ENCODE peak calls at places on chromosomes 3 and 15, in eight cellular contexts. G is neural progenitor cell, H is mammary epithelial cell, Z is PC-3, V is DND-41, J is fibroblast of lung, N is GM23338, U is A673. F is an unnamed sample. For H3K4me1 and H3K36me3, the result is how much of the 10 kb centered on the place peaks cover.

GRCh38 chr15:80550219-80550909 is 144.7 kb upstream of the ABHD17C start:
- DNase-seq in Z (peak), G (no peak), N (no peak), H (peak), V (no peak), J (peak), U (no peak), F (peak)

GRCh38 chr15:91535856-91536500 is 317.5 kb upstream of the SLCO3A1 start:
- DNase-seq in G (no peak), V (no peak), N (no peak), H (peak), J (no peak), U (peak), Z (no peak), F (peak)

GRCh38 chr15:39748276-39748675 is 34.4 kb downstream of the FSIP1 start:
- DNase-seq in H (no peak), G (no peak), V (no peak), N (no peak), J (no peak), Z (peak), U (no peak), F (peak)

GRCh38 chr3:128431803-128432300 is 34.8 kb downstream of the DNAJB8 start:
- DNase-seq in G (no peak), U (no peak), N (peak), J (no peak), Z (no peak), V (no peak), H (no peak), F (no peak)

GRCh38 chr15:75775296-75776074 is 62.8 kb upstream of the CSPG4 start:
- DNase-seq in G (peak), N (peak), J (no peak), V (peak), U (peak), H (no peak), Z (no peak), F (no peak)

GRCh38 chr3:155391583-155391982 is 98.1 kb upstream of the STRIT1 start:
- DNase-seq in G (peak), H (peak), U (peak), Z (peak), V (no peak), N (peak), J (peak), F (peak)

GRCh38 chr3:193788189-193788946 is 195.4 kb downstream of the OPA1 start:
- DNase-seq in U (peak), G (peak), Z (peak), H (no peak), N (peak), V (no peak), J (peak), F (peak)

GRCh38 chr3:15539066-15539465 is 17.6 kb upstream of the COLQ start:
- DNase-seq in G (no peak), V (no peak), Z (no peak), N (no peak), H (no peak), U (no peak), J (no peak), F (no peak)

GRCh38 chr3:56890448-56891083 is 88.8 kb upstream of the ARHGEF3 start:
- DNase-seq in G (no peak), U (no peak), V (peak), N (no peak), J (peak), H (no peak), Z (no peak), F (peak)

GRCh38 chr3:34882764-34883163 is 756.6 kb upstream of the ARPP21 start:
- DNase-seq in V (peak), G (no peak), H (no peak), U (peak), Z (no peak), N (peak), J (no peak), F (no peak)

GRCh38 chr3:169668957-169669681 is 5.6 kb upstream of the MECOM start:
- DNase-seq in Z (peak), G (peak), V (no peak), J (peak), N (peak), U (peak), H (peak), F (peak)

GRCh38 chr3:16516695-16517481 is 3.4 kb upstream of the RFTN1 start:
- DNase-seq in U (peak), N (peak), Z (peak), G (peak), V (peak), J (peak), H (peak), F (peak)

GRCh38 chr3:195916291-195916690 is 7.9 kb upstream of the TNK2 start:
- DNase-seq in H (no peak), V (no peak), N (no peak), G (no peak), Z (no peak), U (no peak), J (no peak), F (no peak)

GRCh38 chr3:104044002-104044401 is 1322.7 kb upstream of the ALCAM start:
- DNase-seq in Z (peak), U (peak), H (no peak), N (no peak), V (no peak), G (no peak), J (peak), F (no peak)

GRCh38 chr3:195260286-195260905 is 10.6 kb downstream of the XXYLT1 start:
- DNase-seq in N (peak), U (peak), H (no peak), V (no peak), G (peak), Z (peak), J (no peak), F (peak)

GRCh38 chr3:124780356-124780755 is 50.1 kb downstream of the UMPS start:
- DNase-seq in U (no peak), Z (no peak), H (no peak), J (peak), N (peak), V (no peak), G (no peak), F (peak)

GRCh38 chr15:63010920-63011693 is 31.4 kb upstream of the TPM1 start:
- DNase-seq in H (no peak), V (no peak), N (no peak), Z (no peak), U (no peak), G (no peak), J (no peak), F (no peak)

GRCh38 chr3:197795200-197795599 is 4.1 kb downstream of the LRCH3 start:
- DNase-seq in V (no peak), J (peak), H (peak), N (no peak), U (no peak), Z (peak), G (no peak), F (peak)
- H3K4me1 ChIP-seq in V (under half), J (under half), H (under half), N (under half), U (under half), Z (under half), G (under half), F (half or more)

GRCh38 chr15:40843885-40844542 is at the start of gene SPINT1:
- DNase-seq in J (peak), V (no peak), N (peak), H (peak), Z (peak), U (no peak), G (peak), F (peak)
- TF ChIP-seq EZH2 in J (no peak), V (no peak), N (no peak), H (no peak), Z (no peak), U (no peak), G (no peak), F (no peak)

DNA sequence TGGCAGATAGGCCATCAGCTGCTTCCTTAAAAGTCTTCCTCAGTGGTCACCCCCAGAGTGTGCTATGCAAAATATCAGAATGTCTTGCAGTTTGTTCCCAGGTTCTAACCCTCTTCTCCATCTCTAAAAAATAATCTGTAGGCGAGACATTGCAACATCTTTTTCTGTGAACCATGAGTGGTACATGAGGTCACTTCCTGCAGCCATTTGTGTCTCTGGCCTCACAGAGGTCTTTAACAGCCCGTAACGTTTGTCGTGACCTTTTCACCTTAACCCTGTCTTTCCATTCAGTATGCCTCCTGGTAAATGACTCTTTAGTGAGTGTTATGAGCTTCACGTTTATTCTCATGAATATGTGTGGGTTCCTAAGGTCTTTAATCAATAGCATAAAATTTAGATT is 145.4 kb downstream of the KLHL25 start:
- DNase-seq in J (peak), Z (no peak), U (peak), G (no peak), H (peak), V (no peak), N (no peak), F (peak)
- H3K36me3 ChIP-seq in J (under half), Z (under half), U (under half), G (under half), H (under half), V (under half), N (under half), F (under half)

DNA sequence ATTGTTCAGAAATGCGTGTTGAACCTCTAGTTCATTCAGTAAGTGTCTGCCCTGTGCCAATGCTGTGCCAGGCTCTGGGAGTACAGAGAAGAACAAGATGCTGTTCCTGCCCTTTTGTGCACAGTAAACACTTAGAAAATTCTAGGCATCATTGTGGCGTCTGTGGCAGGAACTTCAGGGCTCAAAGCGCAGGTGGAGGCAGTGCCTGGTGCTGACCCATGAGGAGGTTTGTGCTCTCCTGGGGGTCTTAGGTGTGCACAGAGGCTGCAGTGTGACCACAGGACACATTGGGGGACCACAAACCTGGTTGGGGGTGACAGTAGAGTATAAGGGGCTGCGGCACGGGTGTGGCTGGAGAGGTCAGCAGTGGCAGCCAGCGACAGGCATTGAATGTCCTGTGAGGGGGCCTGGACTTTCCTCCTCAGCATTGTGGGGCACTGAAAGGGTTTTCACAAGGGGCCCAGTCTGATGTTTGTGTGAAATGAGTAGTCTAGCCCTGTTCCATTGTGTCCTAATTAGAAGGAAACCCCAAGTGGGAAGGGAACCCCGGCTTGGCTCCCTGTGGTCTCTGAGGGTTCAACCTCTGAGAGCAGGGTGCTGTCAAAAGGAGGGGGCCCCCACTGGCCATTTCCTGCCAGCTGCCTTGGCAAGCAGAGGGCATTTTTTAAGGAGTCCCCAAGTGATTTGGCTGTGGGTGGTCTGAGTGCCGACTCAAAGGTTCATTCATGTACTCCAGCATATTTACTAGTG is 20.9 kb downstream of the MRAS start:
- DNase-seq in V (no peak), N (no peak), Z (no peak), H (no peak), U (no peak), J (no peak), G (no peak), F (no peak)
- H3K4me1 ChIP-seq in V (under half), N (under half), Z (under half), H (under half), U (under half), J (under half), G (under half), F (under half)

GRCh38 chr15:28890711-28891495 is 5.1 kb downstream of the APBA2 start:
- DNase-seq in U (no peak), J (no peak), N (no peak), Z (no peak), V (peak), G (no peak), H (no peak), F (no peak)
- TF ChIP-seq EZH2 in U (no peak), J (no peak), N (no peak), Z (no peak), V (no peak), G (no peak), H (no peak), F (no peak)

DNA sequence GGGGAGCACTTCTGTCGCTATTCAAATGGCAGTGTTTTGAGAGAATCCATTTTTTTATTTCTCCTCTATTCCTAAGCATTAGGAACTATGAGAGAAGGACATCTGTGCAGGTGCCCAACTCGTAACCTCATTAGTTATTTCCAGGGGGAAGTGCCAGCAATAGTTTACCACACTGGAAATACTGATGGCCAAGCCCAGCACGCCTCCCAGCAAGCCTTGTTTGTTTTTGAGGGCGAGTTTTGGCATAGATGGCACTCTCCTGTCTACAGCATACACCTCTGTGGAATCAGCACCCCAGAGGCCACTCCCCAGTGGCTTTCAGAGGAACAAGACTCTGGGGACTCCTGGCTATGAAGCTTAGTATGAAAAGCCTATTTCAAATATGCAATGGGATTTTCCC is 36.6 kb downstream of the FAN1 start:
- DNase-seq in H (no peak), V (no peak), J (no peak), N (no peak), G (no peak), U (no peak), Z (peak), F (no peak)
- H3K36me3 ChIP-seq in H (under half), V (half or more), J (under half), N (under half), G (under half), U (half or more), Z (under half), F (half or more)

GRCh38 chr3:55161256-55161655 is 233.4 kb upstream of the LRTM1 start:
- DNase-seq in U (no peak), H (no peak), N (no peak), J (peak), V (no peak), G (no peak), Z (no peak), F (peak)

GRCh38 chr3:55159016-55159415 is 231.2 kb upstream of the LRTM1 start:
- DNase-seq in H (no peak), V (no peak), J (no peak), N (no peak), G (no peak), U (no peak), Z (no peak), F (no peak)

GRCh38 chr3:55162031-55162784 is 234.3 kb upstream of the LRTM1 start:
- DNase-seq in U (no peak), J (peak), G (no peak), N (no peak), H (peak), Z (peak), V (no peak), F (peak)

GRCh38 chr3:55159711-55160110 is 231.9 kb upstream of the LRTM1 start:
- DNase-seq in N (no peak), H (no peak), G (no peak), U (no peak), J (no peak), Z (no peak), V (no peak), F (no peak)

DNA sequence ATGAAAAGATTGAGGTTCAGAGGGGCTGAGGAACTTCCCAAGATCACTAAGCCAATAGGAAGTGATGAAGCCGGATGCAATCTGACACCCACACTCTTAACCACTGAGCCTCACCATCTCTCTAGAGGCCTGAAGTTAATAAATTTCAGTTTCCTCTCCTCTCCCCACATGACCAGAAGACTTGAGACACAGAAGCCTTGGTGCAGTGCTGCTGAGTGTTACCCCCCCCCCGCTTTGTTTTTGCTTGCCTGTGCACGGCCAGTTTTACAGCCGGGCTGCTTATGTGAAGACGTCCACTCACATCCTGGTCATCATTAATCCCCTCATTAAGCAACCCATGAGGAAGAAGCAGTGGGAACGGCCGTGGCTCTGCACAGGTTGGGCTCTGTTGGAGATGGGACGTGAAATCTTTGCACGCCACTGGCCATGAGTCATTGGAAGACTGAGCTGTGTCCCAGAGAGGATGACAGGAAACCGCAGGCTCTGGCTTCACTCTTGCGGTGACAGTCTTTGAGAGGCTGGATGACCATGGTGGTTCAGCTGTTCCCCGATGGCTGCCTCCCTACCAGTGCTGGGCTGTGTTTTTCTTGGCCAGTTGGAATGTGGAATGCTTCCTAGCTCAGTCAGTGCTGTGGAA is 232.5 kb upstream of the LRTM1 start:
- DNase-seq in G (no peak), U (peak), H (peak), Z (peak), N (no peak), V (no peak), J (peak), F (peak)
- H3K4me1 ChIP-seq in G (under half), U (under half), H (under half), Z (under half), N (under half), V (under half), J (under half), F (half or more)